ENCODE peak calls at places on chromosomes 6 and 20, in six cellular contexts. R is breast epithelium, F is lower lobe of right lung, M is IMR-90, B is transverse colon, G is HFF-Myc. H is an unnamed sample.

GRCh38 chr6:132995432-132995831 is 181.1 kb downstream of the RPS12 start:
- DNase-seq in M (peak), G (no peak), R (no peak), F (no peak), B (no peak), H (peak)

GRCh38 chr6:163984446-163984936 is 570.0 kb downstream of the QKI start:
- DNase-seq in F (no peak), B (no peak), R (no peak), G (no peak), M (no peak), H (no peak)

GRCh38 chr6:160428069-160428430 is 79.9 kb downstream of the SLC22A3 start:
- DNase-seq in M (no peak), F (peak), G (no peak), R (peak), B (no peak), H (no peak)

GRCh38 chr6:11921017-11921438 is 91.1 kb upstream of the HIVEP1 start:
- DNase-seq in M (peak), G (peak), B (peak), F (no peak), R (no peak), H (peak)

GRCh38 chr6:7153807-7154206 is 46.0 kb downstream of the RREB1 start:
- DNase-seq in F (no peak), R (no peak), B (no peak), M (no peak), G (no peak), H (no peak)

GRCh38 chr6:39610229-39610628 is 115.0 kb downstream of the KIF6 start:
- DNase-seq in R (no peak), F (no peak), B (no peak), G (peak), M (no peak), H (peak)

GRCh38 chr20:8972963-8973362 is 95.9 kb upstream of the PLCB4 start:
- DNase-seq in G (no peak), F (no peak), B (no peak), M (peak), R (no peak), H (no peak)

GRCh38 chr6:112833546-112834215 is 486.6 kb downstream of the RFPL4B start:
- DNase-seq in G (no peak), B (no peak), R (no peak), M (peak), F (no peak), H (no peak)

GRCh38 chr6:146489489-146489888 is 54.1 kb upstream of the RAB32 start:
- DNase-seq in F (no peak), M (no peak), R (no peak), B (no peak), G (no peak), H (no peak)

GRCh38 chr6:170291271-170292110 is 613 bp upstream of the DLL1 start:
- DNase-seq in F (peak), M (no peak), B (peak), R (peak), G (no peak), H (no peak)

GRCh38 chr6:134245041-134245440 is 72.9 kb downstream of the SGK1 start:
- DNase-seq in G (no peak), M (peak), F (no peak), R (no peak), B (no peak), H (no peak)

GRCh38 chr6:3239110-3239830 is 11.8 kb upstream of the TUBB2B start:
- DNase-seq in M (no peak), B (no peak), F (no peak), R (no peak), G (no peak), H (no peak)

GRCh38 chr6:13614126-13614925 is 809 bp upstream of the NOL7 start:
- DNase-seq in F (peak), M (no peak), G (no peak), B (peak), R (no peak), H (peak)

GRCh38 chr20:18072532-18072931 is 14.8 kb upstream of the OVOL2 start:
- DNase-seq in G (no peak), B (no peak), R (no peak), M (no peak), F (no peak), H (no peak)

GRCh38 chr6:90222724-90223198 is 73.9 kb downstream of the BACH2 start:
- DNase-seq in R (no peak), M (peak), G (peak), F (no peak), B (no peak), H (no peak)

GRCh38 chr6:30683137-30683979 is 3.1 kb downstream of the PPP1R18 start:
- DNase-seq in B (no peak), R (no peak), F (no peak), M (no peak), G (no peak), H (no peak)

GRCh38 chr20:41181567-41181966 is 44.2 kb downstream of the PLCG1 start:
- DNase-seq in M (no peak), B (no peak), R (peak), F (peak), G (no peak), H (no peak)

GRCh38 chr20:56373942-56374341 is 15.2 kb downstream of the FAM210B start:
- DNase-seq in M (peak), G (peak), B (no peak), R (no peak), F (no peak), H (peak)

GRCh38 chr6:15524736-15525401 is 138.0 kb downstream of the DTNBP1 start:
- DNase-seq in R (no peak), M (no peak), F (no peak), B (no peak), G (no peak), H (no peak)

GRCh38 chr6:83417880-83418663 is 12.8 kb downstream of the ME1 start:
- DNase-seq in R (no peak), B (no peak), G (peak), M (peak), F (no peak), H (no peak)

GRCh38 chr6:166800110-166800509 is 156.2 kb downstream of the RNASET2 start:
- DNase-seq in G (no peak), R (no peak), B (no peak), F (no peak), M (no peak), H (no peak)

GRCh38 chr6:116278853-116279231 is 888 bp downstream of the TSPYL1 start:
- DNase-seq in R (peak), F (no peak), G (no peak), M (peak), B (no peak), H (no peak)

GRCh38 chr6:134374486-134374885 is 56.6 kb upstream of the SGK1 start:
- DNase-seq in R (no peak), F (no peak), B (no peak), G (no peak), M (peak), H (no peak)

GRCh38 chr6:142946924-142947701 is 2.1 kb upstream of the HIVEP2 start:
- DNase-seq in R (peak), M (peak), B (peak), G (no peak), F (peak), H (peak)

GRCh38 chr6:154543638-154544037 is 33.2 kb upstream of the CNKSR3 start:
- DNase-seq in M (peak), B (no peak), F (no peak), R (no peak), G (no peak), H (no peak)

GRCh38 chr20:48722737-48723191 is 105.0 kb downstream of the PREX1 start:
- DNase-seq in R (no peak), F (no peak), B (no peak), M (no peak), G (no peak), H (no peak)
- TF ChIP-seq CTCF in R (no peak), F (no peak), B (no peak), M (no peak), G (no peak), H (no peak)

DNA sequence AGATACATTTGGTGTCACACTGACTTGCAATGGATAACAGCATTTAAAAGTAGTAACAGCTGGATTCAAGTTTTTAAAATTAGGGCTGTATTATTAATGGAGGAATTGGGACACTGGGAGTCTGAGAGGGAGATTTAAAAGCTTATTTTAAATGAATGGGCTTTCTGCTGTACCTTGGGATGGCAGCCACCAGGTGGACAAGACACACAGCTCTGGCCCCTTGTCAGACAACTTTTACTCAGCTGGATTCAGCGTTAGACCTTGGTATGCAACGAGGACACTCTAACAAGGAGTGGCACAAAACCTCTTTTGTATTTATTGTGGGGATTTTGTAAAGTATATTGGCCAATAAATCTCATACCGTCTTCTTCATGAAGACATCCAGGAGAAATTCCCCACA is 105.8 kb downstream of the LCA5 start:
- DNase-seq in F (no peak), B (no peak), R (peak), G (no peak), M (no peak), H (no peak)
- TF ChIP-seq CTCF in F (no peak), B (no peak), R (peak), G (no peak), M (no peak), H (peak)

GRCh38 chr6:52284460-52285173 is at the start of gene MCM3:
- DNase-seq in M (peak), G (peak), R (peak), F (peak), B (peak), H (peak)

GRCh38 chr6:52286798-52287432 is 2.4 kb upstream of the MCM3 start:
- DNase-seq in B (peak), M (peak), F (peak), R (no peak), G (no peak), H (no peak)

GRCh38 chr6:52283111-52283510 is 1.4 kb downstream of the MCM3 start:
- DNase-seq in G (no peak), F (no peak), M (no peak), R (no peak), B (no peak), H (no peak)

GRCh38 chr6:52284131-52284459 is 447 bp downstream of the MCM3 start:
- DNase-seq in M (peak), F (peak), G (no peak), B (peak), R (peak), H (no peak)

DNA sequence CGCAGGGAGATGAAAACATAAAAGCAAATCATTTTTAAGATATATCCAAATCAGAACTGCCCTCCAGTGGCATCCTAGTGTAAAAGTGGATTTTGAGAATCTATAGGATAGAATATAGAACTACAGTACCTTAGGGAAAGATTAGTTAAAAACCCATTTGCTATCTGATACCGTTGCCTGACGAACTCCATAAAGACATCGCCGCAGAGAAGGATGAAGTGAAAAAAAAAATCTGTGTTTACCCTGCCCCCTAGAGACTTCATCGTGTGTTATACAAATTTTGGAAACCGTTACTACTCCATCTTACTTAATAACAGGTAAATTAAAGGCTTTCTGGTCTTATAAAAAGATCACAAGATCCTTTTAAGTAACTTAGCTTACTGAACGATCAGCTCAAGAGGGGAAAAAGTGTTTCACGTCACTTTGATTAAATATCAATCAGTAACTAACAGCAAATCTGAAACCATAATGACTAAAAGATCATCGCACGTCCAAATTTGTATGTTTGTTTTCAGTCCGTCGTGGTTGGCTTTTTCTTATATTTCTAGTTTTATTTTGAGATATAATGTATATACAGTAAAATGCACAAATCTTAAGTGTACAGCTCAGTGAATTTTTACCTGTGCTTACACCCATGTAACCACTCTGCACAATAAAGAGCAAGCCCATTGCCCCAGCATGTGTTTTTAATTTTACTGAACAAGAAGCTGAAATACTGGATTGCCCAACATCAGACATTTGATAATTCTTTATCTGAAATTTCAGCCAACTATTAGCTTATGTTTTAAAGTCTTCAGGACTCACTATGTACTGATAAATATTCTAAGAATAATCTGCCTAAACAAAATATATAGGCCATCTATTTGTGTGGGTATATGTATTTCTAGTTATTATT is 879 bp upstream of the MCM3 start:
- DNase-seq in B (no peak), F (no peak), R (no peak), M (peak), G (no peak), H (no peak)
- TF ChIP-seq CTCF in B (no peak), F (no peak), R (no peak), M (peak), G (no peak), H (peak)

GRCh38 chr6:41529970-41530369 is 16.2 kb upstream of the FOXP4 start:
- DNase-seq in M (no peak), R (no peak), B (no peak), G (no peak), F (no peak), H (no peak)
- TF ChIP-seq CTCF in M (no peak), R (no peak), B (no peak), G (no peak), F (no peak), H (no peak)